ENCODE peak calls at places on chromosomes 13 and 19, in four cellular contexts. R, H, F and Q are unnamed samples.

GRCh38 chr13:111139452-111139851 is 24.3 kb downstream of the ARHGEF7 start:
- DNase-seq in H (no peak), F (no peak), R (no peak), Q (no peak)

GRCh38 chr19:29017788-29018187 is 195.2 kb downstream of the UQCRFS1 start:
- DNase-seq in H (no peak), F (no peak), R (no peak), Q (no peak)

GRCh38 chr19:1748703-1749341 is 4.5 kb upstream of the ONECUT3 start:
- DNase-seq in R (no peak), H (no peak), F (no peak), Q (no peak)

GRCh38 chr19:38596057-38596981 is 21.4 kb downstream of the MAP4K1 start:
- DNase-seq in F (no peak), H (no peak), R (peak; percentile 37), Q (peak; percentile 79)

GRCh38 chr13:112968910-112969691 is at the start of gene MCF2L:
- DNase-seq in H (peak; percentile 46), R (peak; percentile 78), F (peak; percentile 42), Q (peak; percentile 66)

GRCh38 chr19:47663911-47664771 is 49.1 kb upstream of the EHD2 start:
- DNase-seq in H (peak; percentile 66), F (peak; percentile 100), R (no peak), Q (peak; percentile 73)

GRCh38 chr19:46976845-46977320 is 42.8 kb upstream of the NPAS1 start:
- DNase-seq in R (no peak), H (peak; percentile 43), F (peak; percentile 49), Q (no peak)

GRCh38 chr19:17125728-17126677 is 50.4 kb downstream of the MYO9B start:
- DNase-seq in R (peak; percentile 69), H (peak; percentile 62), F (peak; percentile 46), Q (peak; percentile 84)

GRCh38 chr19:55014714-55015113 is 23.4 kb downstream of the GP6 start:
- DNase-seq in R (no peak), F (no peak), H (peak; percentile 18), Q (no peak)

GRCh38 chr19:10262771-10263170 is 8.1 kb upstream of the ICAM1 start:
- DNase-seq in H (no peak), F (no peak), R (no peak), Q (no peak)

GRCh38 chr13:45718063-45718462 is 15.9 kb downstream of the CBY2 start:
- DNase-seq in F (peak; percentile 32), H (no peak), R (no peak), Q (no peak)

GRCh38 chr13:21011378-21011777 is 50.0 kb downstream of the LATS2 start:
- DNase-seq in F (no peak), R (no peak), H (no peak), Q (no peak)

GRCh38 chr19:4099054-4099764 is 24.7 kb downstream of the MAP2K2 start:
- DNase-seq in F (no peak), R (no peak), H (no peak), Q (peak; percentile 82)

GRCh38 chr13:36175621-36176020 is 38.7 kb downstream of the SOHLH2 start:
- DNase-seq in R (no peak), F (no peak), H (no peak), Q (no peak)

GRCh38 chr13:102724923-102725322 is 30.1 kb upstream of the METTL21C start:
- DNase-seq in R (peak; percentile 59), F (peak; percentile 65), H (no peak), Q (no peak)

GRCh38 chr13:114226088-114226487 is 8.6 kb upstream of the CDC16 start:
- DNase-seq in R (no peak), H (no peak), F (no peak), Q (no peak)

GRCh38 chr13:58134525-58134924 is 503.0 kb downstream of the PCDH17 start:
- DNase-seq in H (no peak), F (no peak), R (no peak), Q (no peak)

GRCh38 chr19:15316498-15316897 is 15.8 kb downstream of the BRD4 start:
- DNase-seq in F (no peak), R (no peak), H (no peak), Q (no peak)

GRCh38 chr13:110297011-110297410 is 9.9 kb downstream of the COL4A1 start:
- DNase-seq in F (no peak), H (no peak), R (no peak), Q (no peak)

GRCh38 chr19:1445185-1445931 is 4.6 kb upstream of the APC2 start:
- DNase-seq in F (peak; percentile 36), H (peak; percentile 66), R (peak; percentile 80), Q (peak; percentile 83)

GRCh38 chr19:18425515-18426415 is 6.6 kb downstream of the SSBP4 start:
- DNase-seq in H (peak; percentile 78), F (peak; percentile 59), R (no peak), Q (no peak)

GRCh38 chr19:23263396-23263795 is 13.2 kb upstream of the ZNF724 start:
- DNase-seq in F (no peak), H (no peak), R (no peak), Q (no peak)

GRCh38 chr19:35309481-35310279 is 17.7 kb downstream of the MAG start:
- DNase-seq in F (peak; percentile 25), R (no peak), H (no peak), Q (no peak)

GRCh38 chr19:1447944-1448343 is 2.0 kb upstream of the APC2 start:
- DNase-seq in F (no peak), H (no peak), R (no peak), Q (no peak)

GRCh38 chr13:75482070-75482819 is at the start of gene TBC1D4:
- DNase-seq in F (peak; percentile 93), R (peak; percentile 90), H (peak; percentile 84), Q (peak; percentile 92)

GRCh38 chr13:30241537-30241936 is 65.8 kb downstream of the KATNAL1 start:
- DNase-seq in F (no peak), R (no peak), H (peak; percentile 35), Q (no peak)

GRCh38 chr19:58516246-58516836 is 3.3 kb downstream of the ZBTB45 start:
- DNase-seq in H (no peak), F (no peak), R (no peak), Q (no peak)

GRCh38 chr13:45683701-45684100 is 18.4 kb upstream of the CBY2 start:
- DNase-seq in F (no peak), R (peak; percentile 11), H (no peak), Q (no peak)

GRCh38 chr19:36113895-36114762 is 546 bp downstream of the POLR2I start:
- DNase-seq in H (no peak), F (peak; percentile 33), R (peak; percentile 50), Q (no peak)

GRCh38 chr19:46608581-46609345 is 7.6 kb downstream of the CALM3 start:
- DNase-seq in R (no peak), F (no peak), H (peak; percentile 11), Q (peak; percentile 43)

GRCh38 chr19:30518965-30519606 is 146.9 kb downstream of the ZNF536 start:
- DNase-seq in H (no peak), R (no peak), F (no peak), Q (no peak)
- H3K27ac ChIP-seq in H (no peak overlapping the region), R (no peak overlapping the region), F (no peak overlapping the region), Q (no peak overlapping the region)

DNA sequence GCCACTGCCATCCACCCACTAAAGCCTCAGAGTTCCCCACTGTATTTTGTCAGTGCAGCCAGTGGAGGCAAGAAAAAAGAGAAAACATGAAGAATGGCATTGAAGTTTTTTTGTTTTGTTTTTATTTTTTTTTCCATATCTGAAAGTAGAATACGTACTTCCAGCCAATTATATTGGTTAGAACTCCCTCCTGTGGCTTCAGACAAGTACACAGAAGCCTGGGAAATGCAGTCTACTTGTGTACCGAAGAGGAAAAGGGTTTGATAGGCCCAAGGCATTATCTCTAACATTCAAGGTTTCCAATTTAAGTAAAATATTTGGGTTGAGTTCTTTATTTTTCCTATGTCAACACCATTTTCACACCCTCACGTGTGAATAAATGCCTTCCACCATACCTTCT is 696.2 kb upstream of the GPC6 start:
- DNase-seq in H (no peak), F (peak; percentile 41), R (no peak), Q (no peak)
- TF ChIP-seq CTCF in H (no peak), F (no peak), R (no peak), Q (no peak)

GRCh38 chr13:77415253-77416127 is 88.6 kb upstream of the MYCBP2 start:
- DNase-seq in R (no peak), H (no peak), F (no peak), Q (no peak)
- H3K27ac ChIP-seq in R (no peak overlapping the region), H (no peak overlapping the region), F (no peak overlapping the region), Q (no peak overlapping the region)

GRCh38 chr13:34360702-34361101 is 542.8 kb downstream of the RFC3 start:
- DNase-seq in H (no peak), F (no peak), R (no peak), Q (no peak)

GRCh38 chr13:34361528-34361927 is 543.6 kb downstream of the RFC3 start:
- DNase-seq in H (no peak), F (no peak), R (no peak), Q (no peak)

GRCh38 chr13:34358811-34359513 is 541.0 kb downstream of the RFC3 start:
- DNase-seq in F (peak; percentile 80), R (no peak), H (no peak), Q (no peak)

GRCh38 chr13:34356686-34357434 is 538.9 kb downstream of the RFC3 start:
- DNase-seq in H (no peak), F (no peak), R (no peak), Q (no peak)

DNA sequence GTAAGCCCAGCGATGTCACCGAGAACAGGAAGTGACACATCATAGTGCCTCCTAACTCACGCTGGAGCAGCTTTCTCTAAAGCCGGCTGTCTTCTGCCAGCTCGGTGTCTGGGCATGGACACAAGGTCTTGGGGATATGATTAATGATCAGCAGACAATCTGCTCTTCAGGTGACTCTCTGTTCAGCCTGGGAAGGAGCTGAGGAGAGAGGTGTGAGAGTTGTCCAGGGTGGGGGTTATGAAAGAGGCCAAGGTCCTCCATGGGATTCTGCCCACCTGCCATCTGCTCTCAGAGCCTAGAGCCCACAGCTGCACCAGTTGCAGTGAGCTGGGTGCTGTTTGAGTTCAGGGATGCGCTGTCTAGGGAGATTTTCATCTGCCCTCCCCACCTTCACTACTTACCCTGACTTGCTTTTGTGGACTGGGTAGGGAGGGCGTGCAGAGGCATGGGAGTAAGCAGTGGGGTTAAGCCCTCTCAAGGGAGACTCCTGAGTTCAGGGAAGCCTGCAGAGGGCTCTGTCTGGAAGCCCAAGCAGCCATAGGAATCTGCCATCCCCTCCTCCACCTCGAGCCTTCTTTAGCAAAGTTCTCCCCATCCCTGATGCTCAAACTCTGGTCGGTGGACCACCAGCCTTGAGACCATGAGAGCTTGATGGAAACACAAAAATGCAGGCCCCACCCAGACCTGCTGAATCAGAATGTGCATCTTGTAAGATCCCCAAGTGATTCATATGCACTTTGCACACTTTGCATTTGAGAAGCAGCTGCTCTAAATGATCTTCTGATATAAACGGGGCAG is 539.7 kb downstream of the RFC3 start:
- DNase-seq in H (no peak), F (peak; percentile 58), R (peak; percentile 9), Q (no peak)
- TF ChIP-seq CTCF in H (no peak), F (no peak), R (peak; percentile 16), Q (no peak)